ENCODE peak calls at places on chromosomes 2 and 18, in four cellular contexts. D, F, R and Z are unnamed samples.

GRCh38 chr2:236621786-236622185 is 52.2 kb downstream of the ACKR3 start:
- DNase-seq in D (no peak), F (no peak), R (no peak), Z (no peak)

GRCh38 chr2:233711312-233712008 is 1.2 kb upstream of the UGT1A5 start:
- DNase-seq in D (peak; percentile 32), F (peak; percentile 71), R (peak; percentile 83), Z (peak; percentile 79)

GRCh38 chr2:126850951-126851350 is 47.7 kb upstream of the TEX51 start:
- DNase-seq in D (no peak), F (no peak), R (peak; percentile 27), Z (peak; percentile 47)

GRCh38 chr2:207847807-207848544 is 78.3 kb upstream of the FZD5 start:
- DNase-seq in D (no peak), F (peak; percentile 33), R (no peak), Z (no peak)

GRCh38 chr2:239268082-239268481 is 132.7 kb downstream of the HDAC4 start:
- DNase-seq in D (no peak), F (no peak), R (peak; percentile 50), Z (peak; percentile 86)

GRCh38 chr2:39728941-39729351 is 50.1 kb downstream of the THUMPD2 start:
- DNase-seq in D (no peak), F (peak; percentile 23), R (peak; percentile 64), Z (no peak)

GRCh38 chr2:217394510-217395351 is 534.9 kb upstream of the TNP1 start:
- DNase-seq in D (no peak), F (no peak), R (peak; percentile 58), Z (no peak)

GRCh38 chr2:140654565-140654964 is 1476.3 kb downstream of the LRP1B start:
- DNase-seq in D (no peak), F (no peak), R (no peak), Z (no peak)

GRCh38 chr2:55949211-55949610 is 25.6 kb upstream of the EFEMP1 start:
- DNase-seq in D (no peak), F (no peak), R (no peak), Z (no peak)

GRCh38 chr2:46787315-46787714 is 128.3 kb downstream of the MCFD2 start:
- DNase-seq in D (no peak), F (no peak), R (no peak), Z (no peak)

GRCh38 chr2:238974510-238975166 is 126.8 kb downstream of the TWIST2 start:
- DNase-seq in D (no peak), F (no peak), R (peak; percentile 91), Z (peak; percentile 58)

GRCh38 chr2:19911799-19912509 is 10.2 kb upstream of the TTC32 start:
- DNase-seq in D (no peak), F (no peak), R (peak; percentile 87), Z (no peak)

GRCh38 chr2:15836942-15837610 is 103.3 kb upstream of the MYCN start:
- DNase-seq in D (no peak), F (no peak), R (no peak), Z (no peak)

GRCh38 chr2:138767101-138767500 is 13.1 kb downstream of the NXPH2 start:
- DNase-seq in D (no peak), F (no peak), R (no peak), Z (no peak)

GRCh38 chr2:241040811-241041334 is 42.5 kb downstream of the SNED1 start:
- DNase-seq in D (no peak), F (no peak), R (no peak), Z (no peak)

GRCh38 chr2:74278176-74278575 is 65.0 kb downstream of the SLC4A5 start:
- DNase-seq in D (no peak), F (peak; percentile 11), R (no peak), Z (no peak)

GRCh38 chr2:26562811-26563645 is 78.1 kb downstream of the CIB4 start:
- DNase-seq in D (no peak), F (peak; percentile 18), R (no peak), Z (peak; percentile 79)

GRCh38 chr2:150421252-150421651 is 66.2 kb downstream of the RND3 start:
- DNase-seq in D (no peak), F (no peak), R (no peak), Z (no peak)

GRCh38 chr2:152569186-152569585 is 148.1 kb downstream of the PRPF40A start:
- DNase-seq in D (no peak), F (no peak), R (no peak), Z (no peak)

GRCh38 chr18:24656571-24656971 is 196.1 kb downstream of the HRH4 start:
- DNase-seq in D (no peak), F (no peak), R (no peak), Z (no peak)

GRCh38 chr2:234003972-234004617 is 46.4 kb upstream of the SPP2 start:
- DNase-seq in D (no peak), F (peak; percentile 12), R (peak; percentile 91), Z (peak; percentile 76)

GRCh38 chr2:16246281-16246850 is 306.0 kb downstream of the MYCN start:
- DNase-seq in D (no peak), F (no peak), R (no peak), Z (no peak)

GRCh38 chr2:196336715-196337617 is 165.6 kb upstream of the STK17B start:
- DNase-seq in D (no peak), F (no peak), R (no peak), Z (no peak)

GRCh38 chr18:28050561-28050960 is 126.4 kb downstream of the CDH2 start:
- DNase-seq in D (no peak), F (no peak), R (no peak), Z (no peak)

GRCh38 chr2:12326449-12327190 is 390.1 kb upstream of the TRIB2 start:
- DNase-seq in D (no peak), F (no peak), R (no peak), Z (no peak)

GRCh38 chr2:160657206-160657605 is 163.6 kb upstream of the RBMS1 start:
- DNase-seq in D (no peak), F (no peak), R (no peak), Z (no peak)

GRCh38 chr18:47036298-47036874 is 965 bp upstream of the ELOA2 start:
- DNase-seq in D (no peak), F (peak; percentile 8), R (no peak), Z (no peak)

GRCh38 chr2:232615339-232615738 is 18.1 kb upstream of the EFHD1 start:
- DNase-seq in D (no peak), F (no peak), R (no peak), Z (peak; percentile 1)

GRCh38 chr2:79100301-79100700 is 12.5 kb upstream of the REG1B start:
- DNase-seq in D (no peak), F (no peak), R (no peak), Z (no peak)

GRCh38 chr2:216632952-216633615 is at the start of gene IGFBP2:
- DNase-seq in D (no peak), F (peak; percentile 48), R (no peak), Z (peak; percentile 77)

GRCh38 chr2:217150236-217150635 is 290.4 kb upstream of the TNP1 start:
- DNase-seq in D (no peak), F (no peak), R (no peak), Z (no peak)

GRCh38 chr2:113164930-113165585 is 8.7 kb upstream of the PSD4 start:
- DNase-seq in D (no peak), F (no peak), R (no peak), Z (no peak)

GRCh38 chr2:192194065-192194865 is 468 bp downstream of the TMEFF2 start:
- DNase-seq in D (peak; percentile 8), F (no peak), R (peak; percentile 37), Z (peak; percentile 79)

GRCh38 chr2:188189356-188189755 is 102.3 kb upstream of the GULP1 start:
- DNase-seq in D (no peak), F (no peak), R (no peak), Z (no peak)

GRCh38 chr18:3171631-3172030 is 48.1 kb downstream of the MYOM1 start:
- DNase-seq in D (no peak), F (no peak), R (no peak), Z (no peak)

GRCh38 chr2:136381722-136382633 is 264.0 kb upstream of the CXCR4 start:
- DNase-seq in D (peak; percentile 73), F (no peak), R (no peak), Z (no peak)

GRCh38 chr2:147630585-147630984 is 214.2 kb upstream of the ACVR2A start:
- DNase-seq in D (no peak), F (no peak), R (no peak), Z (no peak)

GRCh38 chr2:88832992-88833389 is 141.5 kb downstream of the RPIA start:
- DNase-seq in D (no peak), F (no peak), R (no peak), Z (no peak)
- H3K27ac ChIP-seq in D (no peak overlapping the region), F (no peak overlapping the region), R (no peak overlapping the region), Z (no peak overlapping the region)

GRCh38 chr2:32792416-32792815 is 154.3 kb upstream of the LTBP1 start:
- DNase-seq in D (no peak), F (peak; percentile 67), R (no peak), Z (no peak)
- H3K27ac ChIP-seq in D (no peak overlapping the region), F (no peak overlapping the region), R (no peak overlapping the region), Z (no peak overlapping the region)

DNA sequence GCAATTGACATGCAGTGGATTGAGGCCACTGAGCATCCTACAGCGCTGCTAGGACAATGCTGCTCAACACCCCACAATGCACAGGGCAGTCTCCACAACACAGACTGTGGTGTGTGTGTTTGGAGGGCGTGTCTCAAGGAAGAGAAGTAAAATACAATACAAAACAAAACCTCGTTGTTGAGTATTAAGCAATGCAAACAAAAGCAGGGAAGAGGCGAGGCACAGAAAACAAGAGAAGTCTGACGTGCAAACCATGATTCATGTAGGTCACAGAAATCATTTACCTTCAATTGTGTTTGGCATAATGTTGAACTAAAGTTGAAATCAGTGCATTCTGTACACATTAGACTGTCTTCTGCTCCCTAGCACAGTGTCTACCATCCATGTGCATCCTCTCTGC is 260.9 kb downstream of the PHLPP1 start:
- DNase-seq in D (no peak), F (no peak), R (no peak), Z (no peak)
- H3K27ac ChIP-seq in D (no peak overlapping the region), F (no peak overlapping the region), R (no peak overlapping the region), Z (no peak overlapping the region)

DNA sequence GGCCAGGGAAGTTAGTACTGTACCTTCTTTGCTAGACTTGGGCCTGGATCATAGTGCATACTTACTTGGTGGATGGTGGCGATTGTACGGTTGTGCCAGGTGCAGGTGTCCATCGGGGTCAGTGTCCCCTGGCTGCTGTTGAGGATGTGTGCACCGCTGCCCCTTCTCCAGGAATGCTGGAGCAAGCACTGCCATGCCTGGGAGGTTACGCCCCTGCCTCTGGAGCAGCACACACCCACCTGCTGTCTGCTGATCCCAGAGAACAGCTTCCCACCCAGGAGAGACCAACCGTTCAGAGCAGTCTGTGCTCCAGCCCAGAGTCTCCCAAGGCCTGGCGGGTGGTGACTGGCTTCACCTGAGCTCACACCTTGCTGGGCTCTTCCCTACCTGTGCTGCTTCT is 286.8 kb upstream of the HS6ST1 start:
- DNase-seq in D (no peak), F (no peak), R (no peak), Z (peak; percentile 22)
- H3K27ac ChIP-seq in D (no peak overlapping the region), F (no peak overlapping the region), R (no peak overlapping the region), Z (no peak overlapping the region)

GRCh38 chr2:130287656-130288026 is 55.1 kb upstream of the IMP4 start:
- DNase-seq in D (no peak), F (no peak), R (no peak), Z (no peak)
- H3K27ac ChIP-seq in D (no peak overlapping the region), F (no peak overlapping the region), R (no peak overlapping the region), Z (no peak overlapping the region)

DNA sequence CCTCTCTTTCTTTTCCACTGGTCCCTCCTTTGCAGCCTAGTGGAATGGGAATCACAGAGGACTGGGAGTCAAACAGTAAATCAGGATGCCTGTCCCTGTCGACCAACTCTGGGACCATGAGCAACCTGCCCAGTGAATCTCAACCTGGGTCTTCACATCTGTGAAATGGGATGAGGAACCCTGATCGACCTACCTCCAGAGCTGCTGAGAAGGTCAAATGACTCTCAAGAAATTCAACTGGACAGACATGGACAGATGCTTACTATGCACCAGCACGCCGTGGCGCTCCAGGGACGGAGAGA is 73.3 kb upstream of the TAF1B start:
- DNase-seq in D (no peak), F (no peak), R (no peak), Z (no peak)
- H3K27ac ChIP-seq in D (no peak overlapping the region), F (peak overlapping the region; percentile 74), R (no peak overlapping the region), Z (no peak overlapping the region)

GRCh38 chr2:223884399-223884798 is 47.0 kb upstream of the AP1S3 start:
- DNase-seq in D (no peak), F (no peak), R (peak; percentile 26), Z (no peak)
- H3K27ac ChIP-seq in D (no peak overlapping the region), F (no peak overlapping the region), R (no peak overlapping the region), Z (no peak overlapping the region)